ENCODE peak calls at places on chromosome 9, in six cellular contexts. H is NCI-H1105 treated with DMSO at 0.1 percent for 48 hours, K is left ventricle myocardium superior, V is Panc1, S is cerebellar cortex, A is amniotic stem cell. Y is an unnamed sample.

GRCh38 chr9:24698864-24699518 is 153.3 kb upstream of the IZUMO3 start:
- DNase-seq in H (no peak), K (no peak), V (no peak), S (no peak), A (no peak), Y (no peak)

GRCh38 chr9:95575796-95576195 is 59.0 kb upstream of the PTCH1 start:
- DNase-seq in H (no peak), K (no peak), V (no peak), S (no peak), A (no peak), Y (no peak)

GRCh38 chr9:6413365-6414263 is 615 bp downstream of the UHRF2 start:
- DNase-seq in H (peak), K (peak), V (no peak), S (peak), A (no peak), Y (peak)

GRCh38 chr9:89996717-89997116 is 391.9 kb downstream of the GADD45G start:
- DNase-seq in H (no peak), K (no peak), V (no peak), S (no peak), A (no peak), Y (no peak)

GRCh38 chr9:132793606-132794580 is 84.2 kb downstream of the AK8 start:
- DNase-seq in H (no peak), K (no peak), V (no peak), S (no peak), A (no peak), Y (no peak)

GRCh38 chr9:127793093-127793708 is 7.4 kb downstream of the CDK9 start:
- DNase-seq in H (no peak), K (no peak), V (no peak), S (peak), A (no peak), Y (no peak)

GRCh38 chr9:87792831-87793288 is 66.9 kb downstream of the CTSL start:
- DNase-seq in H (no peak), K (peak), V (no peak), S (no peak), A (no peak), Y (peak)

GRCh38 chr9:123787411-123787810 is 142.5 kb downstream of the DENND1A start:
- DNase-seq in H (no peak), K (no peak), V (no peak), S (no peak), A (no peak), Y (no peak)

GRCh38 chr9:34891386-34891785 is 66.7 kb upstream of the PHF24 start:
- DNase-seq in H (no peak), K (no peak), V (no peak), S (no peak), A (no peak), Y (no peak)

GRCh38 chr9:19641046-19641445 is 147.8 kb downstream of the SLC24A2 start:
- DNase-seq in H (no peak), K (no peak), V (no peak), S (peak), A (no peak), Y (no peak)

GRCh38 chr9:125894566-125894965 is 147.4 kb downstream of the PBX3 start:
- DNase-seq in H (no peak), K (no peak), V (no peak), S (no peak), A (no peak), Y (no peak)

GRCh38 chr9:134980516-134980915 is 62.8 kb upstream of the FCN1 start:
- DNase-seq in H (no peak), K (no peak), V (no peak), S (no peak), A (no peak), Y (no peak)

GRCh38 chr9:131402738-131403492 is 9.0 kb downstream of the PRRC2B start:
- DNase-seq in H (no peak), K (peak), V (no peak), S (peak), A (peak), Y (no peak)

GRCh38 chr9:80218336-80218735 is 646.6 kb downstream of the TLE4 start:
- DNase-seq in H (no peak), K (no peak), V (no peak), S (no peak), A (no peak), Y (no peak)

GRCh38 chr9:125763373-125763772 is 16.2 kb downstream of the PBX3 start:
- DNase-seq in H (peak), K (no peak), V (no peak), S (peak), A (no peak), Y (no peak)

Y was measured in immature natural killer cell.